ENCODE peak calls at places on chromosomes 7 and 10, in ten cellular contexts. Q is GM12891, U is stomach, Z is H1, M is spleen, X is HCT116, C is prostate gland, I is upper lobe of left lung, L is transverse colon, N is suprapubic skin. V is an unnamed sample.

GRCh38 chr7:112080974-112081373 is 125.2 kb downstream of the DOCK4 start:
- DNase-seq in U (no peak), Z (no peak), N (no peak), X (no peak), L (no peak), I (peak; percentile 63), Q (no peak), C (no peak), M (no peak), V (no peak)

GRCh38 chr7:979886-980571 is 3.0 kb upstream of the CYP2W1 start:
- DNase-seq in Z (no peak), X (no peak), N (no peak), Q (no peak), C (no peak), U (no peak), M (no peak), I (no peak), L (no peak), V (no peak)

GRCh38 chr7:27739301-27739913 is 555 bp upstream of the TAX1BP1 start:
- DNase-seq in X (no peak), I (peak; percentile 28), Q (no peak), M (peak; percentile 75), N (no peak), C (no peak), U (no peak), Z (no peak), L (no peak), V (no peak)

GRCh38 chr7:1018334-1018695 is 26.0 kb upstream of the GPR146 start:
- DNase-seq in M (peak; percentile 77), N (no peak), Z (no peak), U (no peak), Q (no peak), I (no peak), X (no peak), C (no peak), L (no peak), V (no peak)

GRCh38 chr7:122864016-122864415 is 22.2 kb downstream of the CADPS2 start:
- DNase-seq in M (no peak), I (no peak), N (no peak), Z (no peak), L (no peak), U (no peak), X (no peak), C (no peak), Q (no peak), V (no peak)

GRCh38 chr7:2734084-2734601 is 46.1 kb downstream of the AMZ1 start:
- DNase-seq in M (peak; percentile 62), C (no peak), U (peak; percentile 18), Z (peak; percentile 42), X (no peak), L (no peak), I (no peak), N (peak; percentile 72), Q (no peak), V (no peak)

GRCh38 chr7:112001089-112001826 is 204.9 kb downstream of the DOCK4 start:
- DNase-seq in I (peak; percentile 33), Z (no peak), L (no peak), M (no peak), Q (no peak), N (no peak), U (no peak), C (no peak), X (peak; percentile 37), V (no peak)

GRCh38 chr7:120898710-120899499 is 41.0 kb upstream of the TSPAN12 start:
- DNase-seq in L (no peak), Q (no peak), Z (no peak), I (no peak), X (no peak), M (no peak), U (no peak), C (no peak), N (no peak), V (no peak)

GRCh38 chr10:70582793-70583700 is 19.5 kb downstream of the PRF1 start:
- DNase-seq in Z (no peak), I (peak; percentile 19), Q (no peak), L (no peak), X (no peak), N (peak; percentile 45), C (no peak), U (no peak), M (no peak), V (no peak)

GRCh38 chr7:154767821-154768415 is 235.0 kb downstream of the PAXIP1 start:
- DNase-seq in N (no peak), Z (no peak), C (no peak), U (no peak), I (no peak), Q (no peak), M (no peak), X (no peak), L (no peak), V (no peak)

GRCh38 chr7:92402920-92403759 is 44.1 kb upstream of the GATAD1 start:
- DNase-seq in Q (no peak), N (no peak), C (peak; percentile 36), L (no peak), I (no peak), X (no peak), M (no peak), U (no peak), Z (no peak), V (no peak)

GRCh38 chr10:127153166-127153565 is 43.2 kb downstream of the INSYN2A start:
- DNase-seq in U (no peak), I (no peak), Z (no peak), N (no peak), M (no peak), X (no peak), C (no peak), L (no peak), Q (no peak), V (no peak)

GRCh38 chr7:37285701-37286475 is 162.8 kb downstream of the ELMO1 start:
- DNase-seq in Z (no peak), M (no peak), C (no peak), N (no peak), U (no peak), L (peak; percentile 16), X (no peak), I (no peak), Q (no peak), V (no peak)

GRCh38 chr10:132306951-132307751 is 599 bp downstream of the STK32C start:
- DNase-seq in Q (no peak), I (peak; percentile 72), Z (no peak), L (peak; percentile 43), M (peak; percentile 92), N (peak; percentile 84), X (no peak), C (peak; percentile 51), U (peak; percentile 71), V (no peak)

GRCh38 chr7:150951521-150951920 is 26.6 kb downstream of the KCNH2 start:
- DNase-seq in N (no peak), X (no peak), Z (no peak), M (peak; percentile 68), U (no peak), C (no peak), L (no peak), I (no peak), Q (no peak), V (no peak)

GRCh38 chr7:130872756-130873448 is 138.9 kb upstream of the KLF14 start:
- DNase-seq in C (no peak), U (no peak), I (no peak), Q (no peak), M (no peak), Z (no peak), L (no peak), X (no peak), N (no peak), V (no peak)

GRCh38 chr10:25285809-25286208 is 111.0 kb downstream of the GPR158 start:
- DNase-seq in L (no peak), M (no peak), I (no peak), U (no peak), Z (no peak), Q (no peak), N (no peak), X (no peak), C (no peak), V (no peak)

GRCh38 chr7:92765725-92766124 is 70.6 kb downstream of the CDK6 start:
- DNase-seq in L (no peak), N (no peak), X (peak; percentile 66), C (no peak), Z (no peak), Q (no peak), U (no peak), I (no peak), M (no peak), V (no peak)

GRCh38 chr10:124152139-124152780 is 58.9 kb upstream of the CHST15 start:
- DNase-seq in U (peak; percentile 55), N (no peak), L (peak; percentile 49), I (peak; percentile 71), C (peak; percentile 52), Q (no peak), X (peak; percentile 87), M (peak; percentile 84), Z (no peak), V (no peak)

DNA sequence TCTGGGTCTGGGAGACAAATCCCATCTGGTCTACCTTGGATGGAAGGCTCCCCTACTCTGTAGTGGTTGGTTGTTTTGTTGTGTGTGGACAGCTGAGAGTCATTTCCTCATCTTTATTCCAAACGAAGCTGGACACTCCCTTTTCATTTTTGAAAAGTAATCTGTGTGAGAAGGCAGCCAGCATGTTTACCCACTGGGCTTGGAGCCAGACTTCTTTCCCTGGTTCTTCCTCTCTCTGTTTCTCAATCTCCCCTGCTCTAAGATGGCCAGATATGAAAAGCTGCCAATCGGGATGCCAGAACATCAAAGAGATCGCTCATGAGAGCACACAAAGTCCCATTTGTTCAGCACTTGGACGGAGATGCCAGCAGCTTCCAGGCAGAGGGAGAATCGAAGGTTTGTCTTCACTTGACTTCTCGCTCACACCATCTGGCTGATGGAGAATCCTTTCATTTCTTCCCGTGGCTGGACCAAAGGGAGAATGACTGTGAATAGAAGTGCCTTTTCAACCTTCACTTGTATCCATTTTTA is 108.2 kb upstream of the AGR3 start:
- DNase-seq in M (no peak), U (peak; percentile 91), L (peak; percentile 86), Q (no peak), Z (no peak), N (peak; percentile 83), I (peak; percentile 86), C (peak; percentile 98), X (peak; percentile 75), V (no peak)
- TF ChIP-seq POLR2A in M (no peak), U (no peak), L (no peak), Q (no peak), Z (no peak), N (no peak), I (peak; percentile 64), C (no peak), X (no peak), V (no peak)

GRCh38 chr7:134546903-134547737 is 1.8 kb upstream of the AKR1B15 start:
- DNase-seq in I (no peak), U (peak; percentile 79), C (peak; percentile 35), Q (peak; percentile 18), X (peak; percentile 56), N (no peak), Z (peak; percentile 80), M (peak; percentile 83), L (peak; percentile 83), V (no peak)
- TF ChIP-seq POLR2AphosphoS5 in I (no peak), U (peak; percentile 12), C (no peak), Q (no peak), X (no peak), N (no peak), Z (no peak), M (no peak), L (no peak), V (no peak)

GRCh38 chr10:88991161-88991899 is 732 bp downstream of the FAS start:
- DNase-seq in U (peak; percentile 55), L (peak; percentile 70), X (peak; percentile 35), I (peak; percentile 70), N (peak; percentile 81), Q (no peak), M (peak; percentile 92), C (peak; percentile 65), Z (peak; percentile 50), V (peak; percentile 50)
- TF ChIP-seq POLR2A in U (no peak), L (peak; percentile 53), X (no peak), I (no peak), N (no peak), Q (peak; percentile 67), M (peak; percentile 10), C (peak; percentile 37), Z (no peak), V (no peak)

GRCh38 chr7:148385009-148385682 is 205.4 kb upstream of the C7orf33 start:
- DNase-seq in Q (no peak), L (no peak), M (no peak), Z (peak; percentile 33), N (no peak), U (no peak), X (no peak), C (peak; percentile 14), I (no peak), V (no peak)
- TF ChIP-seq POLR2AphosphoS5 in Q (no peak), L (no peak), M (no peak), Z (no peak), N (no peak), U (no peak), X (no peak), C (no peak), I (no peak), V (no peak)